ENCODE peak calls at places on chromosome 17, in four cellular contexts. One of them, this sample, is unnamed.

GRCh38 chr17:61579961-61580360 is 11.1 kb downstream of the NACA2 start:
- DNase-seq in activated CD4-positive, alpha-beta T cell treated with anti-CD3 and anti-CD28 coated beads, Interleukin-2, amount 50 U/mL, for 48 hours: no peak
- DNase-seq in neural crest cell: no peak
- DNase-seq in HTR-8/SVneo: no peak
- DNase-seq in this sample: no peak

GRCh38 chr17:73186283-73186682 is 6.6 kb upstream of the COG1 start:
- DNase-seq in activated CD4-positive, alpha-beta T cell treated with anti-CD3 and anti-CD28 coated beads, Interleukin-2, amount 50 U/mL, for 48 hours: no peak
- DNase-seq in neural crest cell: no peak
- DNase-seq in HTR-8/SVneo: no peak
- DNase-seq in this sample: no peak

GRCh38 chr17:77790143-77790829 is 168.2 kb upstream of the TNRC6C start:
- DNase-seq in activated CD4-positive, alpha-beta T cell treated with anti-CD3 and anti-CD28 coated beads, Interleukin-2, amount 50 U/mL, for 48 hours: no peak
- DNase-seq in neural crest cell: no peak
- DNase-seq in HTR-8/SVneo: no peak
- DNase-seq in this sample: no peak

GRCh38 chr17:72192409-72193192 is 71.8 kb downstream of the SOX9 start:
- DNase-seq in activated CD4-positive, alpha-beta T cell treated with anti-CD3 and anti-CD28 coated beads, Interleukin-2, amount 50 U/mL, for 48 hours: no peak
- DNase-seq in neural crest cell: no peak
- DNase-seq in HTR-8/SVneo: no peak
- DNase-seq in this sample: no peak

GRCh38 chr17:43874293-43874692 is 27.3 kb downstream of the CD300LG start:
- DNase-seq in activated CD4-positive, alpha-beta T cell treated with anti-CD3 and anti-CD28 coated beads, Interleukin-2, amount 50 U/mL, for 48 hours: no peak
- DNase-seq in neural crest cell: no peak
- DNase-seq in HTR-8/SVneo: no peak
- DNase-seq in this sample: no peak

GRCh38 chr17:66152756-66153155 is 39.2 kb downstream of the CEP112 start:
- DNase-seq in activated CD4-positive, alpha-beta T cell treated with anti-CD3 and anti-CD28 coated beads, Interleukin-2, amount 50 U/mL, for 48 hours: no peak
- DNase-seq in neural crest cell: no peak
- DNase-seq in HTR-8/SVneo: no peak
- DNase-seq in this sample: no peak

GRCh38 chr17:21283482-21284318 is 811 bp upstream of the MAP2K3 start:
- DNase-seq in activated CD4-positive, alpha-beta T cell treated with anti-CD3 and anti-CD28 coated beads, Interleukin-2, amount 50 U/mL, for 48 hours: no peak
- DNase-seq in neural crest cell: no peak
- DNase-seq in HTR-8/SVneo: no peak
- DNase-seq in this sample: no peak

GRCh38 chr17:81209141-81209540 is 13.6 kb downstream of the CEP131 start:
- DNase-seq in activated CD4-positive, alpha-beta T cell treated with anti-CD3 and anti-CD28 coated beads, Interleukin-2, amount 50 U/mL, for 48 hours: no peak
- DNase-seq in neural crest cell: no peak
- DNase-seq in HTR-8/SVneo: no peak
- DNase-seq in this sample: no peak

GRCh38 chr17:18140648-18141047 is 32.1 kb downstream of the MYO15A start:
- DNase-seq in activated CD4-positive, alpha-beta T cell treated with anti-CD3 and anti-CD28 coated beads, Interleukin-2, amount 50 U/mL, for 48 hours: no peak
- DNase-seq in neural crest cell: no peak
- DNase-seq in HTR-8/SVneo: no peak
- DNase-seq in this sample: no peak

GRCh38 chr17:69858460-69858859 is 216.6 kb upstream of the KCNJ16 start:
- DNase-seq in activated CD4-positive, alpha-beta T cell treated with anti-CD3 and anti-CD28 coated beads, Interleukin-2, amount 50 U/mL, for 48 hours: no peak
- DNase-seq in neural crest cell: no peak
- DNase-seq in HTR-8/SVneo: no peak
- DNase-seq in this sample: no peak

GRCh38 chr17:64471440-64471839 is 22.5 kb downstream of the MILR1 start:
- DNase-seq in activated CD4-positive, alpha-beta T cell treated with anti-CD3 and anti-CD28 coated beads, Interleukin-2, amount 50 U/mL, for 48 hours: no peak
- DNase-seq in neural crest cell: no peak
- DNase-seq in HTR-8/SVneo: no peak
- DNase-seq in this sample: no peak

This sample was measured in dermis microvascular lymphatic vessel endothelial cell.